ENCODE peak calls at places on chromosomes 4 and X, in six cellular contexts. X is transverse colon, L is uterus, J is left lung, K is OCI-LY7, G is ovary. B is an unnamed sample.

GRCh38 chr4:6783111-6783981 is 819 bp downstream of the KIAA0232 start:
- DNase-seq in K (peak), L (peak), X (peak), G (peak), J (peak), B (peak)

GRCh38 chr4:182881928-182882327 is 35.3 kb downstream of the DCTD start:
- DNase-seq in K (no peak), L (no peak), J (no peak), G (peak), X (no peak), B (peak)

GRCh38 chr4:112817933-112818921 is 181.3 kb downstream of the LARP7 start:
- DNase-seq in L (peak), K (no peak), G (peak), X (peak), J (no peak), B (peak)

GRCh38 chrX:153688900-153689590 is 1.3 kb downstream of the SLC6A8 start:
- DNase-seq in G (peak), J (no peak), L (no peak), X (no peak), K (no peak), B (peak)

GRCh38 chrX:133726211-133726630 is 259.2 kb downstream of the GPC3 start:
- DNase-seq in J (no peak), G (no peak), L (no peak), X (no peak), K (no peak), B (no peak)

GRCh38 chrX:51420610-51421009 is 75.8 kb downstream of the NUDT11 start:
- DNase-seq in X (no peak), G (no peak), K (peak), L (no peak), J (no peak), B (no peak)

GRCh38 chr4:60485279-60485678 is 714.8 kb upstream of the ADGRL3 start:
- DNase-seq in J (no peak), X (no peak), L (no peak), K (no peak), G (no peak), B (no peak)

GRCh38 chrX:100649550-100650356 is 5.8 kb downstream of the SRPX2 start:
- DNase-seq in L (peak), X (peak), J (no peak), G (peak), K (no peak), B (peak)

GRCh38 chrX:134661295-134661694 is 3.0 kb upstream of the PLAC1 start:
- DNase-seq in G (no peak), L (no peak), X (no peak), J (no peak), K (no peak), B (no peak)

GRCh38 chrX:134737061-134737460 is 78.8 kb upstream of the PLAC1 start:
- DNase-seq in G (no peak), K (no peak), J (no peak), L (peak), X (no peak), B (no peak)

GRCh38 chr4:17335371-17335770 is 176.5 kb downstream of the QDPR start:
- DNase-seq in K (no peak), X (no peak), L (no peak), G (no peak), J (no peak), B (no peak)

DNA sequence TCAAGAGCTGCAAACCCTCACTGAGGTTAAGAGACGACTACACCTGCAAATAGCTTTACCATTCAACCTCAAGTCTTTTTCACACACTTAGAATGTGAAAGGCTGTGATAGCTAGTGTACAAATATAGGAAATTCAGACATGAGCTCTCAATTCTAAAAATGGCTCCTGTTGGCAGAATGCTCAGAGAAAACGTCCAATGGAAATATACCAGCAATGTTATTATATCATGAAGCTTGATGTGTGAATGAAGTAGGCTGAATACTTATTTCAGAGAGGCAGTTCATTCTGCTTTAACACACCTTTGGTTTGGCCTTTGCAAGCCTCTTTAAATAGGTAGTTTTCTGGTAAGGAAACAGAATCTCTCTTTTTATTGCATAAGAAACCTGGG is 227.6 kb downstream of the ADAMTS3 start:
- DNase-seq in L (no peak), K (no peak), X (no peak), J (no peak), G (no peak), B (no peak)
- TF ChIP-seq CTCF in L (no peak), K (no peak), X (no peak), J (no peak), G (no peak), B (no peak)

GRCh38 chr4:76691767-76692689 is 205.9 kb downstream of the SOWAHB start:
- DNase-seq in K (no peak), L (no peak), X (peak), J (no peak), G (no peak), B (no peak)
- H3K4me3 ChIP-seq in K (no peak), L (no peak), X (no peak), J (no peak), G (no peak), B (no peak)

GRCh38 chr4:100644150-100644549 is 126.3 kb upstream of the EMCN start:
- DNase-seq in G (no peak), X (no peak), L (no peak), J (no peak), K (no peak), B (no peak)

GRCh38 chr4:100651499-100652165 is 133.8 kb upstream of the EMCN start:
- DNase-seq in X (no peak), K (no peak), L (no peak), J (no peak), G (no peak), B (no peak)

DNA sequence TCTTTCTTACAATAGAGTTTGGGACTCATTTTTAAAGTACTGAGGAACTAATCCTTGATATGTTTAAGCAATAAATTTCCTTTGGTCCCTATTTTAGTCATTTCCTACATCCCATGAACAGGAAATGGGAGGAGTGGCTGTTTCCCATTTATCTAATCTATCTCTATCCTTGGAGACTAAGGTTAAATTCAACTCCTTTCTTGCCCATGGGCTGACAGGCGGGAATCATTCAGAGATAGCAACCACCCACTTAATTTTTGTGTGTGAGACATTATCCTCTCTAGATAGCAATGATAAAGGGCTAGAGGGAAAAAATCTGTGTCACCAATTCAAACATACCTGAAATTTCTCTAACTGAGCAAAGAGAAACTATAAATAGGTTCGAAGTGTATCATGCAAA is 131.7 kb upstream of the EMCN start:
- DNase-seq in K (no peak), J (no peak), X (no peak), L (no peak), G (no peak), B (no peak)
- H3K27ac ChIP-seq in K (no peak), J (no peak), X (no peak), L (no peak), G (no peak), B (no peak)

GRCh38 chr4:151931563-151931962 is 170.8 kb upstream of the GATB start:
- DNase-seq in K (no peak), L (no peak), J (no peak), X (no peak), G (no peak), B (no peak)
- TF ChIP-seq CTCF in K (no peak), L (no peak), J (no peak), X (no peak), G (no peak), B (no peak)

DNA sequence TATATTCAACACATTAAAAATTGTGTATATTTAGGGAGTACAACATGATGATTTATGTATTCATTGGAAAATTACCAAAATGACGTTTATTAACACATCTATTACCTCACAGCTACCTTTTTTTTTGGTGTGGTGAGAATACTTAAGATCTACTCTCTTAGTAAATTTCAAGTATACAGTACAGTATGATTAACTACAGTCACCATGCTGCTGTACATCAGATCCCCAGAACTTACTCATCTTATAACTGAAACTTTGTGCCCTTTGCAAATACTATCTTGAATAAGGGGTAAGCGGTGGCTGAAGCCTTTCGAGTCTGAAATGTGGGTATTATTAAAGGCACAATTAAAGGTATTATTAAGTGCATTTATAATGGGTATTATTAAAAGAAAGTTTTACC is 976 bp downstream of the PHKA1 start:
- DNase-seq in L (no peak), X (no peak), J (no peak), K (no peak), G (no peak), B (no peak)
- H3K4me3 ChIP-seq in L (peak), X (peak), J (no peak), K (no peak), G (peak), B (peak)